ENCODE peak calls at places on chromosomes 13 and 19, in four cellular contexts. M, I, H and O are unnamed samples.

GRCh38 chr13:35923347-35923746 is 207.8 kb downstream of the DCLK1 start:
- DNase-seq in M (no peak), I (peak), H (no peak), O (peak)

GRCh38 chr19:46052896-46053295 is 12.1 kb upstream of the IGFL4 start:
- DNase-seq in M (no peak), I (no peak), H (no peak), O (no peak)

GRCh38 chr19:24073807-24074206 is 13.2 kb upstream of the ZNF254 start:
- DNase-seq in M (no peak), I (no peak), H (no peak), O (no peak)

GRCh38 chr13:56713656-56714055 is 427.1 kb upstream of the PRR20A start:
- DNase-seq in M (no peak), I (no peak), H (no peak), O (no peak)

GRCh38 chr13:42525035-42525504 is 48.9 kb upstream of the TNFSF11 start:
- DNase-seq in M (no peak), I (peak), H (no peak), O (no peak)

GRCh38 chr13:79799466-79799865 is 318.5 kb downstream of the NDFIP2 start:
- DNase-seq in M (no peak), I (no peak), H (no peak), O (no peak)

GRCh38 chr13:96159731-96160130 is 69.8 kb downstream of the HS6ST3 start:
- DNase-seq in M (no peak), I (no peak), H (no peak), O (no peak)

GRCh38 chr13:98190889-98191444 is 13.9 kb upstream of the RNF113B start:
- DNase-seq in M (no peak), I (no peak), H (no peak), O (no peak)

GRCh38 chr19:48064509-48064908 is 20.6 kb upstream of the CABP5 start:
- DNase-seq in M (no peak), I (peak), H (no peak), O (no peak)

GRCh38 chr13:113029487-113030258 is 60.7 kb downstream of the MCF2L start:
- DNase-seq in M (peak), I (peak), H (peak), O (no peak)

GRCh38 chr19:43464089-43464775 is 1.2 kb downstream of the LYPD3 start:
- DNase-seq in M (peak), I (no peak), H (no peak), O (peak)

GRCh38 chr19:45952691-45953505 is 20.8 kb downstream of the NOVA2 start:
- DNase-seq in M (no peak), I (peak), H (peak), O (peak)